ENCODE peak calls at places on chromosomes 4 and X, in seven cellular contexts. Q, K, O, A, V, R and G are unnamed samples.

GRCh38 chrX:97898798-97899197 is 1015.1 kb downstream of the RPA4 start:
- DNase-seq in Q (no peak), R (no peak), A (no peak), O (no peak), K (no peak), V (peak; percentile 57), G (no peak)

GRCh38 chr4:6125103-6125651 is 75.2 kb downstream of the JAKMIP1 start:
- DNase-seq in K (no peak), V (no peak), Q (no peak), R (no peak), O (no peak), A (no peak), G (no peak)

GRCh38 chr4:1410491-1411325 is 4.5 kb upstream of the NKX1-1 start:
- DNase-seq in V (peak; percentile 16), O (peak; percentile 34), A (no peak), Q (peak; percentile 73), R (no peak), K (peak; percentile 33), G (no peak)

GRCh38 chr4:176882201-176882600 is 89.5 kb upstream of the VEGFC start:
- DNase-seq in K (no peak), A (no peak), R (no peak), Q (no peak), V (no peak), O (no peak), G (no peak)

GRCh38 chrX:78024349-78025108 is 55.1 kb upstream of the PGAM4 start:
- DNase-seq in A (peak; percentile 18), K (peak; percentile 71), V (peak; percentile 2), Q (no peak), R (peak; percentile 43), O (peak; percentile 79), G (peak; percentile 56)

GRCh38 chr4:177687117-177687516 is 244.9 kb upstream of the AGA start:
- DNase-seq in K (no peak), A (no peak), V (no peak), R (no peak), O (no peak), Q (no peak), G (no peak)

GRCh38 chr4:175823015-175823741 is 11.1 kb upstream of the GPM6A start:
- DNase-seq in K (no peak), Q (no peak), R (no peak), V (no peak), O (no peak), A (no peak), G (no peak)

GRCh38 chr4:5045099-5045498 is 6.2 kb upstream of the STK32B start:
- DNase-seq in K (no peak), A (no peak), V (no peak), Q (no peak), R (no peak), O (no peak), G (no peak)

GRCh38 chr4:57490520-57490919 is 380.3 kb upstream of the IGFBP7 start:
- DNase-seq in V (no peak), K (no peak), Q (no peak), O (no peak), A (peak; percentile 2), R (no peak), G (no peak)

GRCh38 chrX:153883163-153883843 is 2.7 kb downstream of the L1CAM start:
- DNase-seq in A (no peak), K (no peak), V (no peak), O (no peak), Q (no peak), R (no peak), G (no peak)
- H3K4me1 ChIP-seq in A (peaks cover 21% of the 10 kb centered on the region), K (no peaks in the 10 kb centered on the region), V (no peaks in the 10 kb centered on the region), O (peaks cover 5% of the 10 kb centered on the region), Q (no peaks in the 10 kb centered on the region), R (peaks cover 9% of the 10 kb centered on the region), G (no peaks in the 10 kb centered on the region)

GRCh38 chr4:101299021-101299420 is 48.3 kb downstream of the PPP3CA start:
- DNase-seq in O (no peak), K (no peak), V (no peak), A (no peak), R (no peak), Q (no peak), G (no peak)
- TF ChIP-seq POLR2A in O (no peak), K (no peak), V (no peak), A (no peak), R (no peak), Q (no peak), G (no peak)

DNA sequence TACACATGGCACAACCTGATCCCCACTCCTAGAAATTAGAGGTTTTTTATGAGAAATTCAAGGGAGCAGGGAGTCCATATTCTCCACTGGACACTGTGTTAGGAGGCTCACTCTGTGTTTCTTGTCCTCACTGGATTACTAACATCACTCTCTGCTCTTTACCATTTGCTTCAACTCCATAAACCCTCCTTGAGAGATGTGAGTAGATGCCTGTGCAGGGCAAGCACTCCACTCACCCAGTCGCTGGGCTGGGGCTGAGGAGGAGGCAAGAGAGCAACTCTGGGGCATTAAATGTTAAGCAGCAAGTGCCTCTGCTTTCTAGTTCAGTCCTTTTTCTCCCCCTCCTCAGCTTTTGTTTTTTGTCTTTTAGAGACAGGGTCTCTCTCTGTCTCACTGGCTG is 115.1 kb downstream of the LARP7 start:
- DNase-seq in V (no peak), O (no peak), R (no peak), Q (no peak), A (no peak), K (no peak), G (no peak)
- H3K4me1 ChIP-seq in V (no peaks in the 10 kb centered on the region), O (no peaks in the 10 kb centered on the region), R (peaks cover 3% of the 10 kb centered on the region), Q (no peaks in the 10 kb centered on the region), A (no peaks in the 10 kb centered on the region), K (no peaks in the 10 kb centered on the region), G (no peaks in the 10 kb centered on the region)

GRCh38 chrX:155612312-155613224 is at the start of gene TMLHE:
- DNase-seq in V (peak; percentile 47), Q (peak; percentile 71), R (peak; percentile 19), K (peak; percentile 67), O (peak; percentile 75), A (peak; percentile 46), G (peak; percentile 80)
- TF ChIP-seq POLR2A in V (peak; percentile 17), Q (no peak), R (peak; percentile 41), K (no peak), O (peak; percentile 56), A (peak; percentile 57), G (peak; percentile 22)

GRCh38 chrX:40172980-40173661 is 75.4 kb upstream of the BCOR start:
- DNase-seq in Q (no peak), O (no peak), A (no peak), K (no peak), R (no peak), V (no peak), G (no peak)
- H3K4me1 ChIP-seq in Q (no peaks in the 10 kb centered on the region), O (peaks cover 34% of the 10 kb centered on the region), A (peaks cover 17% of the 10 kb centered on the region), K (peaks cover 12% of the 10 kb centered on the region), R (peaks cover 34% of the 10 kb centered on the region), V (no peaks in the 10 kb centered on the region), G (no peaks in the 10 kb centered on the region)